ENCODE peak calls at places on chromosomes 11 and 22, in five cellular contexts. X is H1, G is mesendoderm, Q is neuronal stem cell, L is IMR-90. E is an unnamed sample.

GRCh38 chr11:74683279-74683871 is 47.9 kb downstream of the CHRDL2 start:
- DNase-seq in X (no peak), G (peak; percentile 17), Q (peak; percentile 26), L (no peak), E (no peak)

GRCh38 chr11:67315325-67315909 is 12.1 kb downstream of the SSH3 start:
- DNase-seq in X (no peak), G (no peak), Q (no peak), L (no peak), E (no peak)

GRCh38 chr11:110219011-110219785 is 77.2 kb downstream of the RDX start:
- DNase-seq in X (no peak), G (no peak), Q (no peak), L (peak; percentile 53), E (no peak)

GRCh38 chr11:50423208-50423607 is 390.5 kb downstream of the OR4C45 start:
- DNase-seq in X (no peak), G (no peak), Q (no peak), L (no peak), E (no peak)

GRCh38 chr11:12842933-12843636 is 166.0 kb upstream of the RASSF10 start:
- DNase-seq in X (no peak), G (no peak), Q (peak; percentile 60), L (no peak), E (no peak)

GRCh38 chr22:17120711-17121234 is 387 bp downstream of the TMEM121B start:
- DNase-seq in X (no peak), G (no peak), Q (peak; percentile 59), L (no peak), E (no peak)

GRCh38 chr11:86740628-86741488 is 59.5 kb upstream of the PRSS23 start:
- DNase-seq in X (peak; percentile 58), G (peak; percentile 98), Q (peak; percentile 49), L (peak; percentile 98), E (peak; percentile 74)

GRCh38 chr11:1072116-1072820 is 2.4 kb upstream of the MUC2 start:
- DNase-seq in X (no peak), G (peak; percentile 50), Q (no peak), L (peak; percentile 71), E (no peak)

GRCh38 chr11:13761250-13761649 is 92.8 kb downstream of the FAR1 start:
- DNase-seq in X (no peak), G (no peak), Q (no peak), L (peak; percentile 22), E (no peak)

GRCh38 chr11:64409707-64410395 is 50.9 kb downstream of the RPS6KA4 start:
- DNase-seq in X (no peak), G (no peak), Q (no peak), L (peak; percentile 17), E (no peak)

GRCh38 chr22:25700996-25701815 is 40.8 kb upstream of the MYO18B start:
- DNase-seq in X (no peak), G (no peak), Q (no peak), L (peak; percentile 22), E (no peak)

GRCh38 chr22:37383342-37383741 is 43.9 kb downstream of the ELFN2 start:
- DNase-seq in X (no peak), G (no peak), Q (no peak), L (peak; percentile 16), E (no peak)

GRCh38 chr11:25159341-25159740 is 662.5 kb downstream of the LUZP2 start:
- DNase-seq in X (no peak), G (no peak), Q (no peak), L (peak; percentile 30), E (no peak)

GRCh38 chr22:17087176-17088131 is 2.7 kb downstream of the IL17RA start:
- DNase-seq in X (no peak), G (no peak), Q (no peak), L (peak; percentile 91), E (no peak)

GRCh38 chr11:119585038-119585666 is 143.8 kb downstream of the NECTIN1 start:
- DNase-seq in X (no peak), G (peak; percentile 66), Q (peak; percentile 9), L (no peak), E (peak; percentile 76)

GRCh38 chr11:105192115-105192514 is 52.5 kb upstream of the CARD18 start:
- DNase-seq in X (no peak), G (no peak), Q (no peak), L (no peak), E (no peak)

GRCh38 chr22:31625661-31626426 is 36.2 kb downstream of the PISD start:
- DNase-seq in X (no peak), G (peak; percentile 87), Q (peak; percentile 63), L (peak; percentile 19), E (peak; percentile 88)

GRCh38 chr11:9567401-9567800 is 6.1 kb upstream of the WEE1 start:
- DNase-seq in X (no peak), G (no peak), Q (no peak), L (no peak), E (no peak)
- H2BK5ac ChIP-seq in X (no peak overlapping the region), G (no peak overlapping the region), Q (no peak overlapping the region), L (peak overlapping the region; percentile 95), E (no peak overlapping the region)

GRCh38 chr11:125494987-125495725 is 909 bp downstream of the FEZ1 start:
- DNase-seq in X (no peak), G (peak; percentile 49), Q (peak; percentile 53), L (peak; percentile 31), E (peak; percentile 41)

GRCh38 chr11:125502198-125502597 is 6.1 kb upstream of the FEZ1 start:
- DNase-seq in X (no peak), G (no peak), Q (no peak), L (no peak), E (no peak)

GRCh38 chr11:125496465-125496817 is 376 bp upstream of the FEZ1 start:
- DNase-seq in X (no peak), G (no peak), Q (no peak), L (no peak), E (no peak)

GRCh38 chr11:125499563-125499962 is 3.5 kb upstream of the FEZ1 start:
- DNase-seq in X (no peak), G (no peak), Q (no peak), L (no peak), E (no peak)

GRCh38 chr11:125498521-125498920 is 2.5 kb upstream of the FEZ1 start:
- DNase-seq in X (no peak), G (no peak), Q (no peak), L (no peak), E (no peak)
- H3K9ac ChIP-seq in X (no peak overlapping the region), G (no peak overlapping the region), Q (no peak overlapping the region), L (no peak overlapping the region), E (no peak overlapping the region)

GRCh38 chr11:65777241-65777640 is 3.5 kb downstream of the AP5B1 start:
- DNase-seq in X (no peak), G (no peak), Q (no peak), L (no peak), E (no peak)
- H2BK5ac ChIP-seq in X (no peak overlapping the region), G (no peak overlapping the region), Q (no peak overlapping the region), L (no peak overlapping the region), E (no peak overlapping the region)

DNA sequence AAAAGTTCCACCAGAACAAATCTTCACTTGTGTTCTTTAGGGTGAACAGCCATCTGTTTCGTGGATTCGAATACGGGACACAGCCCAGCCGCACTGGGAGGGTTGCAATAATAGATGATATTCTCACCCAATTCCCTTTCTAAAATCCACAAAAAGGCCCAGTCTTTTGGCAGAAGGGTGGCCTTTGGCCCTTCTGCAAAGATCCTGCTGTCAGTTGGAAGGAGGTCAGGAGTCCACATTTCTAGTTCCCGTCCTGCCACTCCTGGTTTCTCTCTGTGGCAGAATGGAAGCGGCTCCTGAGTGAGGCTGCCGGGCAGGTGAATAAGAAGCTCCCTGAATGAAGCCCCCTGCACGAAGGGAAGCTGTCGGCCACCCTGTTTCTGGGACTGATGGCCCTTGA is 11.2 kb upstream of the LINC01488 start:
- DNase-seq in X (no peak), G (no peak), Q (no peak), L (no peak), E (no peak)
- H3K9ac ChIP-seq in X (no peak overlapping the region), G (no peak overlapping the region), Q (no peak overlapping the region), L (no peak overlapping the region), E (no peak overlapping the region)